ENCODE peak calls at places on chromosomes 7 and 10, in nine cellular contexts. Y is GM23338, K is SK-N-SH, J is A549, M is GM12878, I is HCT116, L is HepG2, W is Panc1, S is K562. U is an unnamed sample.

GRCh38 chr10:4639960-4640359 is 186.0 kb upstream of the AKR1E2 start:
- DNase-seq in Y (no peak), K (no peak), J (no peak), M (no peak), I (no peak), L (no peak), W (no peak), S (no peak), U (no peak)

GRCh38 chr7:155300641-155301452 is 3.2 kb downstream of the INSIG1 start:
- DNase-seq in Y (no peak), K (no peak), J (no peak), M (no peak), I (no peak), L (no peak), W (no peak), S (no peak), U (no peak)

GRCh38 chr7:42238709-42239395 is 1.8 kb upstream of the GLI3 start:
- DNase-seq in Y (peak), K (no peak), J (no peak), M (no peak), I (no peak), L (no peak), W (no peak), S (no peak), U (no peak)

GRCh38 chr10:132477398-132478340 is 59.9 kb upstream of the INPP5A start:
- DNase-seq in Y (peak), K (no peak), J (no peak), M (no peak), I (no peak), L (no peak), W (no peak), S (no peak), U (no peak)

GRCh38 chr7:36017111-36017510 is 135.9 kb upstream of the EEPD1 start:
- DNase-seq in Y (no peak), K (no peak), J (no peak), M (no peak), I (no peak), L (no peak), W (no peak), S (no peak), U (no peak)

GRCh38 chr10:73877533-73878160 is 3.3 kb upstream of the CAMK2G start:
- DNase-seq in Y (no peak), K (no peak), J (no peak), M (no peak), I (no peak), L (no peak), W (no peak), S (no peak), U (no peak)

GRCh38 chr10:22183771-22184466 is 33.9 kb downstream of the EBLN1 start:
- DNase-seq in Y (peak), K (no peak), J (no peak), M (no peak), I (no peak), L (no peak), W (no peak), S (no peak), U (no peak)

GRCh38 chr10:6074489-6075301 is 12.5 kb upstream of the IL2RA start:
- DNase-seq in Y (no peak), K (peak), J (no peak), M (no peak), I (no peak), L (no peak), W (no peak), S (no peak), U (no peak)

GRCh38 chr10:132960071-132960472 is 17.7 kb upstream of the CFAP46 start:
- DNase-seq in Y (no peak), K (peak), J (no peak), M (no peak), I (no peak), L (no peak), W (no peak), S (no peak), U (no peak)

GRCh38 chr10:132883391-132883881 is 58.9 kb downstream of the CFAP46 start:
- DNase-seq in Y (no peak), K (no peak), J (no peak), M (no peak), I (no peak), L (no peak), W (no peak), S (no peak), U (no peak)

GRCh38 chr7:39609084-39609461 is 14.3 kb upstream of the RALA start:
- DNase-seq in Y (no peak), K (peak), J (no peak), M (no peak), I (no peak), L (no peak), W (no peak), S (no peak), U (no peak)

GRCh38 chr10:22791655-22792054 is 77.3 kb upstream of the PIP4K2A start:
- DNase-seq in Y (no peak), K (no peak), J (no peak), M (no peak), I (no peak), L (no peak), W (no peak), S (no peak), U (no peak)

GRCh38 chr7:2129376-2130375 is 103.1 kb downstream of the MAD1L1 start:
- DNase-seq in Y (no peak), K (no peak), J (no peak), M (no peak), I (no peak), L (no peak), W (no peak), S (no peak), U (no peak)

DNA sequence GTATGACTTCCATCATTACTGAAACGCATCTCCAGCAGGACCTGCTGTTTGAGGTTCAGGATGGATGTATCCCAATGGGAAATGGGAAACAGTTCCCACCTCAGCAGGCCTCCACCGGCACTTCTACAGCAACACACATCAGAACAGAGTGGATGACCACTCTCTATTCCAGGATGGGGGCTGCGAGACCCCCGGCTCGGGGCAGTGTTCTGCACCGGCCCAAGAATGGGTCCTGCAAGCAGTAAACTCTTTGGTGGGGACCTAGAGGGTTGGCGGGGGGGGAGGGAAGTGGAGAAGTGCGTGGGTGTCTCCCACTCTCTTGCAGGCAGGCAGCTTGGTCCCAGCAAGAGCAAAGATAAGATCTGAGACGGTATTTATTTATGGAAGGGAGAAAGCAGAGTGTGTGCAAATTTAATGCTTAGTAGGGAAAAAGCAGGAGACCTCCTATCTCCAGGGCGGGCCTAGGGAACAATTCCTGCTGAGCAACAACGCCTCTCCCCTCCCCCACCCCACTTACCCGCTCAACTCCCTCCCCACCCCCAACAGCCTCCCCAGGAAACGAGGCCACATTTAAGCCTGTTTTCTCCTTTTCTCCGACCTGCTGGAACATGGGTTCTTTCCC is 4.0 kb downstream of the SFMBT2 start:
- DNase-seq in Y (peak), K (no peak), J (no peak), M (no peak), I (no peak), L (no peak), W (no peak), S (peak), U (no peak)
- H3K27ac ChIP-seq in Y (no peak), K (no peak), J (peak), M (no peak), I (no peak), L (no peak), W (no peak), S (peak), U (no peak)

GRCh38 chr10:35533565-35533964 is 71.6 kb upstream of the GJD4 start:
- DNase-seq in Y (no peak), K (peak), J (no peak), M (no peak), I (no peak), L (no peak), W (no peak), S (no peak), U (no peak)
- TF ChIP-seq REST in Y (no peak), K (no peak), J (no peak), M (no peak), I (no peak), L (no peak), W (no peak), S (no peak), U (no peak)

DNA sequence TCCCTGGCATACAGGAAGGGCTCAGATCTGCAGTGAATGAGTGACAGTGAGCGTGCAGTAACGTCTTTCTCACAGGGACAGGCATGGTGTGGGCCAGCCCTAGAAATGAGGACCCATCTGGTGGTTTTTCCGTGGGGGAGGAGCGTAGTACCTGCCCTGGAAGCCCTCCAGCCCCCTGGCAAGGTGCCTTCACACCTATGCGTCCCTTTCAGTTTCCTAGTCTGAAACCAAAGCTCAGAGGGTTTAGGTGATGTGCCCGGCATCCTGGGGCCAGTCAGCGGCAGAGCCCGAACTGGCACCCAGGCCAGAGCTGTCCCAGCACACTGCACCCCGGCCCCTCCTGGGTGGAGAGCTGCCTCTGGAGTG is 4.3 kb downstream of the SPOCK2 start:
- DNase-seq in Y (no peak), K (no peak), J (no peak), M (no peak), I (no peak), L (no peak), W (no peak), S (no peak), U (no peak)
- H3K27ac ChIP-seq in Y (no peak), K (no peak), J (no peak), M (no peak), I (no peak), L (no peak), W (peak), S (no peak), U (no peak)

GRCh38 chr10:20846263-20846662 is 50.8 kb downstream of the NEBL start:
- DNase-seq in Y (no peak), K (no peak), J (no peak), M (no peak), I (no peak), L (no peak), W (no peak), S (no peak), U (no peak)
- TF ChIP-seq REST in Y (no peak), K (no peak), J (no peak), M (no peak), I (no peak), L (no peak), W (no peak), S (no peak), U (no peak)

GRCh38 chr10:50561266-50561665 is 62.5 kb downstream of the SGMS1 start:
- DNase-seq in Y (no peak), K (no peak), J (no peak), M (no peak), I (no peak), L (no peak), W (no peak), S (no peak), U (no peak)
- H3K27ac ChIP-seq in Y (peak), K (peak), J (no peak), M (no peak), I (no peak), L (peak), W (peak), S (peak), U (no peak)

GRCh38 chr7:157268540-157268939 is 68.3 kb upstream of the DNAJB6 start:
- DNase-seq in Y (no peak), K (no peak), J (no peak), M (no peak), I (no peak), L (no peak), W (no peak), S (no peak), U (no peak)
- TF ChIP-seq REST in Y (no peak), K (no peak), J (no peak), M (no peak), I (no peak), L (no peak), W (no peak), S (no peak), U (no peak)

GRCh38 chr10:34116780-34117179 is 698.3 kb downstream of the PARD3 start:
- DNase-seq in Y (peak), K (no peak), J (no peak), M (no peak), I (no peak), L (peak), W (no peak), S (no peak), U (no peak)
- H3K27ac ChIP-seq in Y (peak), K (no peak), J (no peak), M (no peak), I (no peak), L (peak), W (no peak), S (no peak), U (no peak)

DNA sequence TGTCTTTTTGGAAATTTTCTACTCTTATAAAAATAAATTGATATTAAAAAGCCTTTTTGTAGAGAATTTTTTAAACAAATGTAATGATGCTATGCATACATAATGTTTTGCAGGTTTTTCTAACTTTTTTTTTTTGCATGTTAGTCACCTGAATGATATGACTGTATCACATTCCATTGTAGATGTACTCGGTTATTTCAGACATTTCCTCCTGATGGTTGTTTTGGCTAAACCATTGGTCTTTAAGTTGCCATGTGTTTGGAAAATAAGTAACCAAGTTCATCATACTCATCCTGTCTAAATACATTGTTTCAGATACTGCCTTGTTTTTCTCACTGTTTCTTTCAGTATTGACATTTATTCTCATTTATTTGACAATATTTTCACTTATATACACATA is 25.8 kb downstream of the NHLRC2 start:
- DNase-seq in Y (no peak), K (no peak), J (peak), M (no peak), I (no peak), L (no peak), W (no peak), S (no peak), U (no peak)
- TF ChIP-seq REST in Y (no peak), K (no peak), J (no peak), M (no peak), I (no peak), L (no peak), W (no peak), S (no peak), U (no peak)